ENCODE peak calls at places on chromosomes 4 and X, in four cellular contexts. One of them, this sample, is unnamed.

GRCh38 chr4:185566972-185567749 is 31.9 kb upstream of the PDLIM3 start:
- DNase-seq in K562: no peak
- DNase-seq in HepG2: peak; percentile 78
- DNase-seq in GM12878: no peak
- DNase-seq in this sample: peak; percentile 90

GRCh38 chr4:98092833-98093439 is 50.3 kb downstream of the STPG2 start:
- DNase-seq in K562: no peak
- DNase-seq in GM12878: no peak
- DNase-seq in HepG2: peak; percentile 9
- DNase-seq in this sample: peak; percentile 2

GRCh38 chr4:57270350-57270749 is 160.2 kb upstream of the IGFBP7 start:
- DNase-seq in GM12878: no peak
- DNase-seq in HepG2: no peak
- DNase-seq in K562: no peak
- DNase-seq in this sample: no peak

GRCh38 chr4:35993606-35994005 is 250.7 kb downstream of the ARAP2 start:
- DNase-seq in K562: no peak
- DNase-seq in GM12878: no peak
- DNase-seq in HepG2: no peak
- DNase-seq in this sample: no peak

GRCh38 chr4:7412586-7412975 is 22.1 kb downstream of the PSAPL1 start:
- DNase-seq in GM12878: no peak
- DNase-seq in K562: no peak
- DNase-seq in HepG2: no peak
- DNase-seq in this sample: no peak

GRCh38 chr4:124867551-124867950 is 155.0 kb upstream of the ANKRD50 start:
- DNase-seq in HepG2: no peak
- DNase-seq in GM12878: no peak
- DNase-seq in K562: no peak
- DNase-seq in this sample: no peak

GRCh38 chrX:107776649-107777535 is 641 bp upstream of the NCBP2L start:
- DNase-seq in K562: peak; percentile 73
- DNase-seq in GM12878: peak; percentile 42
- DNase-seq in HepG2: peak; percentile 50
- DNase-seq in this sample: peak; percentile 87

GRCh38 chrX:118660085-118660484 is 67.3 kb upstream of the IL13RA1 start:
- DNase-seq in HepG2: no peak
- DNase-seq in K562: no peak
- DNase-seq in GM12878: no peak
- DNase-seq in this sample: no peak

GRCh38 chr4:105679186-105679585 is 29.3 kb downstream of the INTS12 start:
- DNase-seq in K562: no peak
- DNase-seq in GM12878: no peak
- DNase-seq in HepG2: no peak
- DNase-seq in this sample: no peak

GRCh38 chr4:149574973-149575372 is 240.7 kb downstream of the IQCM start:
- DNase-seq in HepG2: no peak
- DNase-seq in GM12878: peak; percentile 28
- DNase-seq in K562: no peak
- DNase-seq in this sample: no peak

GRCh38 chr4:165873298-165874071 is 448 bp downstream of the TLL1 start:
- DNase-seq in HepG2: peak; percentile 3
- DNase-seq in K562: no peak
- DNase-seq in GM12878: no peak
- DNase-seq in this sample: no peak

GRCh38 chrX:101550362-101550761 is at the start of gene ARMCX1:
- DNase-seq in K562: no peak
- DNase-seq in GM12878: no peak
- DNase-seq in HepG2: no peak
- DNase-seq in this sample: peak; percentile 74

GRCh38 chr4:177047851-177048174 is 255.1 kb upstream of the VEGFC start:
- DNase-seq in HepG2: no peak
- DNase-seq in K562: no peak
- DNase-seq in GM12878: no peak
- DNase-seq in this sample: peak; percentile 55

GRCh38 chr4:41124916-41125548 is 89.3 kb downstream of the APBB2 start:
- DNase-seq in K562: no peak
- DNase-seq in GM12878: no peak
- DNase-seq in HepG2: peak; percentile 66
- DNase-seq in this sample: no peak

GRCh38 chr4:4388836-4389575 is 2.1 kb downstream of the NSG1 start:
- DNase-seq in GM12878: no peak
- DNase-seq in HepG2: no peak
- DNase-seq in K562: no peak
- DNase-seq in this sample: no peak

GRCh38 chr4:110032603-110033002 is 119.9 kb downstream of the EGF start:
- DNase-seq in K562: no peak
- DNase-seq in HepG2: no peak
- DNase-seq in GM12878: no peak
- DNase-seq in this sample: no peak

DNA sequence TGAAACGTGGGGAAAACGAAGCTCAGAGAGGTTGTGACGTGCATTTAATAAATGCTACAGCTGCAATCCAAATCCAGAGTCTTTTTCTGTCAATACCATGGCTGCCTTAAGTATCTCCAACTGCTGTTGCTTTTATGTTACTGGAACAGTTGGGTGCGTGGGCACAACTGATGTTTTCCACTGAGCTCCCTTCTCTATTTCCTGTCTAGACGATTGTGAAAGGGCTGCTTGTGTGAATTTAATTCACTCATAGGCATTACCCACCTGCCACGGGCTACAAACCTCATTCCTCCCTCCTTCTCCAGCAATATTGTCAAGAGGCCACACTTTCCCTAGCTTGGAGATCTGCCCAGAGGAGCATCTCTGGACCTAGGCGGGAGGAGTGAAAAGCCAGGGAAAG is 526.0 kb downstream of the MID1IP1 start:
- DNase-seq in K562: no peak
- DNase-seq in HepG2: no peak
- DNase-seq in GM12878: no peak
- DNase-seq in this sample: no peak
- TF ChIP-seq BHLHE40 in K562: no peak
- TF ChIP-seq BHLHE40 in HepG2: no peak
- TF ChIP-seq BHLHE40 in GM12878: no peak
- TF ChIP-seq BHLHE40 in this sample: no peak

DNA sequence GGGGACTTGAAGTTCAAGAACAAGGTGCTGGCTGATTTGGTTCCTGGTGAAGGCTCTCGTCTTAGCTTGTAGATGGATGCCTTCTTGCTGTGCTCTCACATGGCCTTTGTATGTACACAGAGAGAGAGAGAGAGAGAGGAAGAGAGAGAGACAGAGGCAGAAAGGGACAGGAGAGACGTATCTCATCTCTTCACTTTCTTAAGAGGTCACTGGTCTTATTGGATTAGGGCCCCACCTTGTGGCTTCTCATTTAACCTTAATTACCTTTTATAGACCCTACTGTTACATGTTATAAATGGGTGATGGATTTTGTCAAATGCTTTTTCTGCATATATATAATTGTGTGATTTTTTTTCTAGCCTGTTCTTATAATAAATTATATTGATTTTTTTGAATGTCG is 1444.2 kb downstream of the ADGRL3 start:
- DNase-seq in GM12878: no peak
- DNase-seq in K562: no peak
- DNase-seq in HepG2: peak; percentile 15
- DNase-seq in this sample: no peak
- H2AFZ ChIP-seq in GM12878: no peak overlapping the region
- H2AFZ ChIP-seq in K562: no peak overlapping the region
- H2AFZ ChIP-seq in HepG2: no peak overlapping the region
- H2AFZ ChIP-seq in this sample: no peak overlapping the region

GRCh38 chr4:37908488-37909343 is 17.8 kb downstream of the TBC1D1 start:
- DNase-seq in HepG2: no peak
- DNase-seq in GM12878: no peak
- DNase-seq in K562: no peak
- DNase-seq in this sample: peak; percentile 60
- TF ChIP-seq BHLHE40 in HepG2: no peak
- TF ChIP-seq BHLHE40 in GM12878: no peak
- TF ChIP-seq BHLHE40 in K562: no peak
- TF ChIP-seq BHLHE40 in this sample: no peak

GRCh38 chr4:8770518-8771257 is 101.0 kb downstream of the HMX1 start:
- DNase-seq in GM12878: no peak
- DNase-seq in K562: no peak
- DNase-seq in HepG2: no peak
- DNase-seq in this sample: no peak

GRCh38 chr4:8771258-8771590 is 100.4 kb downstream of the HMX1 start:
- DNase-seq in K562: no peak
- DNase-seq in HepG2: no peak
- DNase-seq in GM12878: no peak
- DNase-seq in this sample: no peak

GRCh38 chr4:8772499-8773123 is 99.0 kb downstream of the HMX1 start:
- DNase-seq in GM12878: no peak
- DNase-seq in HepG2: no peak
- DNase-seq in K562: no peak
- DNase-seq in this sample: no peak

GRCh38 chr4:8773124-8773931 is 98.3 kb downstream of the HMX1 start:
- DNase-seq in HepG2: no peak
- DNase-seq in GM12878: no peak
- DNase-seq in K562: no peak
- DNase-seq in this sample: no peak

GRCh38 chr4:8771666-8772065 is 100.0 kb downstream of the HMX1 start:
- DNase-seq in GM12878: no peak
- DNase-seq in K562: no peak
- DNase-seq in HepG2: no peak
- DNase-seq in this sample: no peak
- H2AFZ ChIP-seq in GM12878: no peak overlapping the region
- H2AFZ ChIP-seq in K562: no peak overlapping the region
- H2AFZ ChIP-seq in HepG2: no peak overlapping the region
- H2AFZ ChIP-seq in this sample: no peak overlapping the region

This sample was measured in IMR-90.